ENCODE peak calls at places on chromosomes 13 and 19, in eight cellular contexts. U is PC-3, F is body of pancreas, Q is left ventricle myocardium inferior, G is mucosa of descending colon, H is pancreas, X is tibial artery, Y is BE2C. S is an unnamed sample.

GRCh38 chr19:35755550-35756371 is 1.1 kb downstream of the HSPB6 start:
- DNase-seq in Y (no peak), F (peak; percentile 42), Q (peak; percentile 90), G (peak; percentile 82), X (peak; percentile 87), H (peak; percentile 51), U (no peak), S (no peak)

GRCh38 chr13:53069800-53070199 is 41.2 kb downstream of the OLFM4 start:
- DNase-seq in H (no peak), X (no peak), G (no peak), Y (no peak), U (no peak), Q (no peak), F (no peak), S (no peak)

GRCh38 chr13:95317037-95317989 is 16.1 kb upstream of the ABCC4 start:
- DNase-seq in Q (peak; percentile 25), U (no peak), H (no peak), X (no peak), Y (no peak), G (no peak), F (no peak), S (no peak)

GRCh38 chr13:46577656-46578589 is 25.0 kb downstream of the LRCH1 start:
- DNase-seq in G (no peak), F (no peak), Y (no peak), X (no peak), U (no peak), H (no peak), Q (no peak), S (no peak)

GRCh38 chr13:42894765-42895181 is 97.3 kb downstream of the EPSTI1 start:
- DNase-seq in H (peak; percentile 19), U (peak; percentile 51), Y (no peak), F (peak; percentile 22), G (no peak), X (no peak), Q (no peak), S (no peak)

GRCh38 chr13:40484981-40485380 is 181.5 kb downstream of the FOXO1 start:
- DNase-seq in Y (no peak), H (peak; percentile 80), X (no peak), F (peak; percentile 58), U (no peak), G (no peak), Q (no peak), S (no peak)

GRCh38 chr13:101757446-101758039 is 305.1 kb downstream of the ITGBL1 start:
- DNase-seq in Q (no peak), Y (no peak), U (peak; percentile 70), F (no peak), X (no peak), G (no peak), H (no peak), S (no peak)

GRCh38 chr19:55440411-55441105 is 2.5 kb downstream of the SHISA7 start:
- DNase-seq in U (no peak), X (no peak), H (no peak), G (no peak), Q (no peak), Y (peak; percentile 73), F (no peak), S (no peak)

GRCh38 chr19:35266149-35266903 is 2.4 kb upstream of the USF2 start:
- DNase-seq in X (no peak), H (peak; percentile 53), F (no peak), Q (no peak), G (peak; percentile 51), U (no peak), Y (no peak), S (no peak)

GRCh38 chr13:101144808-101145419 is 271.4 kb downstream of the NALCN start:
- DNase-seq in X (no peak), Y (no peak), H (no peak), Q (no peak), G (no peak), U (peak; percentile 74), F (no peak), S (no peak)

GRCh38 chr13:59477011-59477410 is 686.7 kb downstream of the DIAPH3 start:
- DNase-seq in F (no peak), X (no peak), U (no peak), Q (no peak), G (no peak), Y (peak; percentile 23), H (no peak), S (no peak)

GRCh38 chr13:29362849-29363604 is 232.5 kb downstream of the SLC7A1 start:
- DNase-seq in Y (peak; percentile 61), U (peak; percentile 69), F (peak; percentile 38), X (no peak), G (no peak), H (peak; percentile 41), Q (no peak), S (no peak)

GRCh38 chr13:19596960-19597361 is 35.6 kb upstream of the TPTE2 start:
- DNase-seq in F (no peak), U (peak; percentile 91), X (no peak), Q (no peak), G (no peak), Y (no peak), H (no peak), S (no peak)

GRCh38 chr19:10896851-10897526 is 25.6 kb downstream of the CARM1 start:
- DNase-seq in G (no peak), F (no peak), X (no peak), U (peak; percentile 66), Y (no peak), Q (no peak), H (no peak), S (no peak)

GRCh38 chr13:101626925-101627555 is 174.6 kb downstream of the ITGBL1 start:
- DNase-seq in G (no peak), U (peak; percentile 7), H (no peak), Q (no peak), Y (no peak), F (no peak), X (no peak), S (no peak)

GRCh38 chr13:32262165-32262564 is 53.0 kb downstream of the ZAR1L start:
- DNase-seq in U (no peak), Q (no peak), H (no peak), G (no peak), F (no peak), X (no peak), Y (no peak), S (no peak)

GRCh38 chr19:41339936-41340335 is 13.8 kb downstream of the TGFB1 start:
- DNase-seq in U (peak; percentile 38), Y (no peak), Q (no peak), G (no peak), F (no peak), H (no peak), X (no peak), S (no peak)

GRCh38 chr19:19997656-19998268 is 41.5 kb downstream of the ZNF682 start:
- DNase-seq in F (peak; percentile 72), Y (peak; percentile 38), Q (peak; percentile 22), X (no peak), U (no peak), H (peak; percentile 61), G (peak; percentile 35), S (no peak)

GRCh38 chr13:31355001-31355400 is 155.2 kb downstream of the B3GLCT start:
- DNase-seq in U (no peak), H (no peak), Y (no peak), X (no peak), G (no peak), F (no peak), Q (no peak), S (no peak)

GRCh38 chr19:17579523-17580244 is 24.2 kb downstream of the COLGALT1 start:
- DNase-seq in H (peak; percentile 43), F (no peak), Y (peak; percentile 93), X (peak; percentile 51), U (peak; percentile 58), Q (peak; percentile 38), G (peak; percentile 87), S (peak; percentile 54)

DNA sequence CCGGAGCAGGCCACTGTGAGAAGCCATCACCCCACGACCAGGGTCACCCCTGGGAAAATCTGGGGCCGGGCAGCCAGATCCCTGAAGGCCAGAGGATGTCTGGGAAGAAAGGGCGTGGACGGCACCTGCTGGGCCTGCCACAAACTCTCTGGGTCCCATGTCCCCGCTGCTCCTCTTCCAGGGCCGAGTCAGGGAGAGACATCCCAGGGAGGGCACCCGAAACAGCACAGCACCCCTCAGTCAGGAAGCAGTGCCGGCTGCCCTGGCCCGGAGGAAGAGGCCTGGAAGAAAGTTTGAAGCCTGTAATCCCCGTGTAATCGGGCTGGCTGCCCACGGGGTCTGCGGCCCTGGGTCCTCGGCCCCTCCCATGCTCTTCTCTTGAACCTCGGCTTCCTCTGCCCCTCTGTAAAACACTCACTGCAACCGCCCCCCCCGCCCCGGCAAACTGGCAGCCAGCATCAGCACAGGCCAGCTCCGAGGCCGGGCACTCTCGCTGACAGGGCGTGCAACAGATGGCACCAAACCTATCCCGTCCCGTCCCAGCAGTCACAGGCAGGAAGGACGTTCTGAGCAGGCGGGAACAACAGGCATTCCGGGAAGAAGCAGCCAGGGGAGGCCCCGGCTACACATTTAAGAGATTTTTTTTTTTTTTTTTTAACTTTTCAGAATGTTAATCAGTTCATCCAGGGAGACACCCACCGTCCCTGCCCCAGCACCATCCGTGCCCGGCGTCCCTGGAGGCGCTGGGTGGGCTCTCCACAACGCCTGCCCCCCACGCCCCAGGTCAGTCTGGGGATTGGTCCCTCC is 1.5 kb downstream of the SBNO2 start:
- DNase-seq in G (peak; percentile 70), H (peak; percentile 66), Y (no peak), U (peak; percentile 58), X (peak; percentile 80), F (peak; percentile 65), Q (no peak), S (no peak)
- H3K4me1 ChIP-seq in G (peaks cover 13% of the 10 kb centered on the region), H (no peaks in the 10 kb centered on the region), Y (peaks cover 10% of the 10 kb centered on the region), U (peaks cover 59% of the 10 kb centered on the region), X (peaks cover 27% of the 10 kb centered on the region), F (peaks cover 41% of the 10 kb centered on the region), Q (peaks cover 39% of the 10 kb centered on the region), S (peaks cover 36% of the 10 kb centered on the region)

GRCh38 chr19:2795827-2796658 is 10.7 kb downstream of the THOP1 start:
- DNase-seq in G (no peak), U (no peak), Q (no peak), X (no peak), H (no peak), Y (no peak), F (no peak), S (no peak)
- H3K4me3 ChIP-seq in G (no peak overlapping the region), U (no peak overlapping the region), Q (no peak overlapping the region), X (no peak overlapping the region), H (no peak overlapping the region), Y (no peak overlapping the region), F (no peak overlapping the region), S (no peak overlapping the region)

GRCh38 chr19:7522072-7522922 is at the start of gene MCOLN1:
- DNase-seq in G (peak; percentile 100), H (peak; percentile 99), Y (peak; percentile 100), Q (peak; percentile 100), F (peak; percentile 100), X (peak; percentile 100), U (peak; percentile 99), S (peak; percentile 99)
- TF ChIP-seq CTCF in G (no peak), H (no peak), Y (no peak), Q (no peak), F (no peak), X (peak; percentile 28), U (no peak), S (peak; percentile 41)

DNA sequence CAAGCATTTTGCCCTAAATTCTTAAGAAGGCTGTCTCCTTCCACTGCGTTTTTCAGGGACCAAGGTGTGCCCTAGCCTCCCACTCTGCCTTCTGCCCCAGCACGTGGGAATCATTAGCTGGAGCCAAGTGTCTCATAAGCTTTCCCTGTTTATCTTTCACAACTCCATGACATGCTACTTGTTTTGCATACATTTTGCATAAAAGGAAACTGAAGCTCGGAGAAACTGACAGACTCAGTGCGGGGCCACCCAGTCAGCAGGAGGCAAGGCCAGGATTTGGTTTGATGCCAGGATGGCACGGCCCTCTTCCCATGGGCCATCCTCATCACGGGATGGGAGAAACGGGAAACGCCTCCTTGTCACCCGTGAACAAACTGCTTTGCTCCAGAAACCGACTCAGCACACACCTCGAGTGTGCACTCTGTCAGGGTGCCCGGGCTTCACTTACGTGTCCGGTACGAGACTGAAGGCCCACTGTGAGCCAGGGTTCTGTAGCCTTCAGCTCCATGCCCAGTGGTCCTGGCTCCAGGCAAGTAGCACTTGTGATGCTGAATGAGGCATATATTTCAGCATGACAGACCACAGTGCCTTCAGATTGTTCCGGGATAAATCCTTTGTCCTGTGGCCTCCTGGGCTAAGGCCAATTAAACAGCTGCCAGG is 9.6 kb downstream of the CEBPA start:
- DNase-seq in F (no peak), X (no peak), Q (no peak), Y (no peak), H (no peak), G (peak; percentile 81), U (peak; percentile 21), S (peak; percentile 66)
- H3K4me1 ChIP-seq in F (peaks cover 35% of the 10 kb centered on the region), X (no peaks in the 10 kb centered on the region), Q (no peaks in the 10 kb centered on the region), Y (peaks cover 14% of the 10 kb centered on the region), H (no peaks in the 10 kb centered on the region), G (peaks cover 43% of the 10 kb centered on the region), U (peaks cover 43% of the 10 kb centered on the region), S (no peaks in the 10 kb centered on the region)